ENCODE peak calls at places on chromosomes 2 and 18, in six cellular contexts. A is IMR-90, N is RWPE2, D is lung, Z is upper lobe of right lung, M is psoas muscle. B is an unnamed sample.

GRCh38 chr2:222299926-222300724 is 1.3 kb upstream of the PAX3 start:
- ATAC-seq in Z (no peak), M (no peak), A (no peak), N (no peak), D (no peak), B (no peak)

GRCh38 chr2:10647886-10648605 is 41.7 kb downstream of the NOL10 start:
- ATAC-seq in N (no peak), D (no peak), Z (no peak), A (no peak), M (peak), B (no peak)

GRCh38 chr18:67268530-67268929 is 248.0 kb downstream of the DSEL start:
- ATAC-seq in Z (no peak), D (no peak), N (no peak), M (no peak), A (no peak), B (no peak)

GRCh38 chr18:2997846-2998599 is 14.9 kb downstream of the LPIN2 start:
- ATAC-seq in N (no peak), M (peak), D (no peak), Z (peak), A (peak), B (peak)

GRCh38 chr2:179422037-179422643 is 157.5 kb upstream of the SESTD1 start:
- ATAC-seq in A (peak), M (peak), D (peak), Z (peak), N (peak), B (peak)

GRCh38 chr2:223047260-223047761 is 4.7 kb upstream of the KCNE4 start:
- ATAC-seq in N (peak), M (peak), Z (no peak), D (no peak), A (peak), B (peak)

GRCh38 chr2:102261467-102261866 is 49.9 kb upstream of the IL1RL1 start:
- ATAC-seq in A (no peak), Z (no peak), D (no peak), M (no peak), N (no peak), B (no peak)

GRCh38 chr2:197548582-197548981 is 32.7 kb downstream of the MOB4 start:
- ATAC-seq in N (no peak), D (no peak), Z (no peak), A (no peak), M (no peak), B (no peak)

GRCh38 chr2:232133078-232133477 is 171.6 kb downstream of the DIS3L2 start:
- ATAC-seq in A (no peak), Z (no peak), M (no peak), N (peak), D (no peak), B (no peak)

GRCh38 chr2:221612800-221613199 is 40.7 kb upstream of the EPHA4 start:
- ATAC-seq in N (no peak), M (no peak), D (no peak), Z (no peak), A (no peak), B (no peak)

GRCh38 chr18:56919190-56919589 is 227.7 kb upstream of the BOD1L2 start:
- ATAC-seq in A (no peak), M (no peak), Z (no peak), D (no peak), N (no peak), B (no peak)

GRCh38 chr2:153059338-153060052 is 341.1 kb downstream of the ARL6IP6 start:
- ATAC-seq in N (peak), D (no peak), Z (no peak), A (no peak), M (no peak), B (no peak)

GRCh38 chr2:144014108-144014507 is 505.8 kb downstream of the ZEB2 start:
- ATAC-seq in N (no peak), Z (no peak), M (no peak), A (no peak), D (no peak), B (no peak)

GRCh38 chr2:54704688-54705605 is 18.5 kb upstream of the EML6 start:
- ATAC-seq in M (peak), Z (peak), D (no peak), A (peak), N (peak), B (peak)

GRCh38 chr2:60318544-60318943 is 234.9 kb downstream of the BCL11A start:
- ATAC-seq in A (no peak), M (no peak), N (no peak), Z (no peak), D (no peak), B (no peak)

GRCh38 chr2:205835982-205836381 is 153.7 kb downstream of the NRP2 start:
- ATAC-seq in N (no peak), Z (no peak), D (no peak), A (no peak), M (no peak), B (no peak)

GRCh38 chr2:68857446-68857845 is 13.8 kb downstream of the BMP10 start:
- ATAC-seq in M (no peak), Z (peak), N (no peak), A (no peak), D (no peak), B (no peak)

GRCh38 chr18:13463526-13463925 is 245.0 kb downstream of the LDLRAD4 start:
- ATAC-seq in M (no peak), N (no peak), D (no peak), A (no peak), Z (no peak), B (no peak)

GRCh38 chr2:97868986-97869721 is 126.6 kb downstream of the TMEM131 start:
- ATAC-seq in N (peak), A (peak), Z (peak), D (peak), M (peak), B (peak)

GRCh38 chr2:26540306-26540705 is 62.4 kb upstream of the OTOF start:
- ATAC-seq in A (no peak), D (no peak), N (no peak), M (no peak), Z (no peak), B (no peak)

GRCh38 chr2:124289615-124290014 is 264.5 kb downstream of the CNTNAP5 start:
- ATAC-seq in Z (no peak), D (no peak), A (no peak), N (no peak), M (no peak), B (no peak)
- TF ChIP-seq CTCF in Z (no peak), D (no peak), A (no peak), N (no peak), M (no peak), B (no peak)

GRCh38 chr18:47246027-47246971 is 5.2 kb downstream of the SKOR2 start:
- ATAC-seq in A (no peak), N (no peak), D (no peak), Z (no peak), M (no peak), B (no peak)
- TF ChIP-seq CTCF in A (no peak), N (no peak), D (no peak), Z (no peak), M (no peak), B (no peak)

GRCh38 chr2:220103596-220103995 is 476.2 kb downstream of the SLC4A3 start:
- ATAC-seq in N (no peak), D (no peak), M (no peak), Z (no peak), A (no peak), B (no peak)

GRCh38 chr2:220107380-220107791 is 480.0 kb downstream of the SLC4A3 start:
- ATAC-seq in N (no peak), A (no peak), Z (no peak), M (no peak), D (no peak), B (no peak)

GRCh38 chr2:220106065-220106464 is 478.6 kb downstream of the SLC4A3 start:
- ATAC-seq in A (no peak), D (no peak), Z (no peak), N (no peak), M (no peak), B (no peak)

GRCh38 chr2:220101902-220102301 is 474.5 kb downstream of the SLC4A3 start:
- ATAC-seq in N (no peak), A (no peak), M (no peak), Z (no peak), D (no peak), B (no peak)

GRCh38 chr2:220104871-220105351 is 477.5 kb downstream of the SLC4A3 start:
- ATAC-seq in D (peak), M (no peak), N (peak), Z (peak), A (peak), B (no peak)
- TF ChIP-seq CTCF in D (no peak), M (no peak), N (no peak), Z (no peak), A (peak), B (no peak)

GRCh38 chr18:9335255-9336045 is 877 bp downstream of the TWSG1 start:
- ATAC-seq in M (no peak), A (no peak), N (no peak), D (no peak), Z (no peak), B (no peak)
- TF ChIP-seq CTCF in M (no peak), A (no peak), N (no peak), D (no peak), Z (no peak), B (no peak)

DNA sequence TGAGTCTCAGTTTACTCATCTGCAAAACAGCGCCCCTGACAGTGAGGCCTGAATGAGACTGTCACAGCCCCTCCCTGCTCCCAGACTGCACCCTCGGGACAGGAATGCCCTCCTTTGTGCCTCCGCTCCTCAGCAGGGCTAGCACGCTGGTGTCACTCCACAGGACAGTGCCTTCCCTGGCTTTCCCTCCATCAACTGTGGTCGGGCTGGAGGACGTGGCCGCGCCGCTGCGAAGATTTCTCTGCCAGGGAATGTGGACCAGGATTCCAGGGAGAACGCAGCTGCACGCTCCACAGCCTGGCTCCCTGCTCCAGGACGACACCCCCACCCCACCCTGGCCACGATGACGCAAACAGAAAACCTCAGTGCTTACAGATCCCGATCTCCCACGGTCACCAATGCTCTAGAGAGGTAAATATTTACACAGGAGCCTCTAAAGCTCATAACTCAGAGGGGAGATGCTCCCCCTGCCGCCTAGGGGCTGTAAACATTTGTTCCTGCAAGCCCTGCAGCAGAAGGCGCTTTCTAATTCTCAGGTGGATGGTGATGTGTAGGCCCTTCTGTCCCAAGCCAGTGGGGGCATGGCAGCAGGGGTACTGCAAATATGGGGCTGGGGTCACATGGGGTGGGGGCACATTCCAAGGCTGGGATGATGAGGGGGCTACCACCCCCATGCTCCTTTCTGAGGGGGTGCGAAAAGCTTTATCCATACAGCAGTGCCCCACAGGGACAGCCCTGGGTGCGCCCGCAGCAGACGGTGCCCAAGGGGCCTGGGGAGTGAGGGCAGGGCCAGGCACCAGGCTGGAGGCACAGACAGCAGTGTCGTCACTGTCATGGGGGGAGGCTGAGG is 12.4 kb downstream of the HS6ST1 start:
- ATAC-seq in N (peak), D (no peak), Z (peak), M (peak), A (peak), B (peak)
- TF ChIP-seq CTCF in N (peak), D (no peak), Z (no peak), M (no peak), A (peak), B (peak)

GRCh38 chr2:49619804-49620203 is 465.5 kb upstream of the FSHR start:
- ATAC-seq in D (no peak), M (no peak), Z (no peak), A (no peak), N (no peak), B (no peak)
- TF ChIP-seq CTCF in D (no peak), M (no peak), Z (no peak), A (no peak), N (no peak), B (no peak)

DNA sequence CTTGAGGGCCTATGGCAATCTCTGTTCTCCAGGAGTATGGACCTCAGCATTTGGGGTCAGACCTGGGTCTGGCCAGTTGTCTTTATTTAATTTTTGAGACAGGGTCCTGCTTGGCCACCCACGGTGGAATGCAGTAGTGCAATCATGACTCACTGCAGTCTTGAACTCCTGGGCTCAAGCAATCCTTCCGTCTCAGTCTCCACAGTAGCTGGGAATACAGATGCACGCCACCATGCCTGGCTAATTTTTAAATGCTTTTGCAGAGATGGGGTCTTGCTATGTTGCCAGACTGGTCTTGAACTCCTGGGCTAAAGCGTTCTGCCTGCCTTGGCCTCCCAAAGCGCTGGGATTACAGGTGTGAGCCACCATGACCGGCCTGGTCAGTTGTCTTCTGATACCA is 46.4 kb upstream of the INHBB start:
- ATAC-seq in N (no peak), M (no peak), Z (no peak), A (no peak), D (no peak), B (no peak)
- TF ChIP-seq CTCF in N (no peak), M (no peak), Z (no peak), A (no peak), D (no peak), B (no peak)